ENCODE peak calls at places on chromosomes 11 and 22, in six cellular contexts. M, Y, C, L, O and G are unnamed samples.
A peak's percentile ranks its signal among the peaks of the same experiment; 100 is the strongest.

GRCh38 chr11:44808053-44808753 is 81.4 kb downstream of the TSPAN18 start:
- DNase-seq in M (no peak), Y (no peak), C (no peak), L (no peak), O (no peak), G (no peak)

GRCh38 chr11:15027011-15027410 is 46.4 kb upstream of the CALCB start:
- DNase-seq in M (no peak), Y (no peak), C (no peak), L (no peak), O (no peak), G (no peak)

GRCh38 chr11:20668410-20668809 is 976 bp upstream of the NELL1 start:
- DNase-seq in M (no peak), Y (no peak), C (no peak), L (no peak), O (no peak), G (no peak)

GRCh38 chr11:93221539-93221938 is 23.7 kb upstream of the SLC36A4 start:
- DNase-seq in M (no peak), Y (no peak), C (no peak), L (no peak), O (no peak), G (no peak)

GRCh38 chr22:41910599-41911291 is 4.1 kb downstream of the SHISA8 start:
- DNase-seq in M (peak; percentile 25), Y (no peak), C (no peak), L (no peak), O (peak; percentile 32), G (no peak)

GRCh38 chr22:26501996-26502395 is 10.3 kb downstream of the TFIP11 start:
- DNase-seq in M (no peak), Y (no peak), C (no peak), L (no peak), O (no peak), G (no peak)

GRCh38 chr11:78832226-78832947 is 257.7 kb upstream of the NARS2 start:
- DNase-seq in M (peak; percentile 28), Y (no peak), C (no peak), L (no peak), O (no peak), G (no peak)

GRCh38 chr11:62108017-62108750 is 15.6 kb upstream of the INCENP start:
- DNase-seq in M (peak; percentile 84), Y (no peak), C (peak; percentile 74), L (peak; percentile 59), O (peak; percentile 62), G (peak; percentile 63)

GRCh38 chr22:40216041-40216756 is 38.5 kb downstream of the TNRC6B start:
- DNase-seq in M (no peak), Y (no peak), C (no peak), L (peak; percentile 42), O (no peak), G (no peak)

GRCh38 chr11:7527029-7527428 is 13.2 kb downstream of the PPFIBP2 start:
- DNase-seq in M (no peak), Y (no peak), C (no peak), L (no peak), O (no peak), G (no peak)

GRCh38 chr22:21443057-21443734 is 24.0 kb upstream of the TMEM191C start:
- DNase-seq in M (no peak), Y (peak; percentile 75), C (no peak), L (no peak), O (no peak), G (no peak)

GRCh38 chr11:7522546-7522945 is 8.7 kb downstream of the PPFIBP2 start:
- DNase-seq in M (no peak), Y (peak; percentile 50), C (no peak), L (no peak), O (no peak), G (no peak)

GRCh38 chr22:31488988-31489617 is 539 bp downstream of the EIF4ENIF1 start:
- DNase-seq in M (peak; percentile 35), Y (peak; percentile 87), C (peak; percentile 7), L (peak; percentile 69), O (peak; percentile 38), G (peak; percentile 17)

GRCh38 chr22:30310881-30311771 is 15.6 kb downstream of the TBC1D10A start:
- DNase-seq in M (peak; percentile 89), Y (peak; percentile 93), C (peak; percentile 61), L (no peak), O (peak; percentile 38), G (peak; percentile 49)

GRCh38 chr22:42560781-42561180 is 7.0 kb downstream of the SERHL2 start:
- DNase-seq in M (peak; percentile 26), Y (no peak), C (no peak), L (peak; percentile 42), O (peak; percentile 9), G (no peak)

GRCh38 chr11:34650528-34650927 is 29.6 kb downstream of the EHF start:
- DNase-seq in M (peak; percentile 60), Y (no peak), C (peak; percentile 22), L (peak; percentile 69), O (peak; percentile 79), G (no peak)